ENCODE peak calls at places on chromosomes 2 and 18, in six cellular contexts. M is choroid plexus epithelial cell; O is PC-9; B is CD4-positive, alpha-beta T cell; X is psoas muscle; A is fibroblast of lung. U is an unnamed sample.

GRCh38 chr2:147925886-147926285 is 81.1 kb downstream of the ACVR2A start:
- DNase-seq in M (peak; percentile 70), B (no peak), X (no peak), O (no peak), A (no peak), U (no peak)

GRCh38 chr2:84904717-84905174 is 710 bp upstream of the TMSB10 start:
- DNase-seq in B (no peak), A (peak; percentile 71), X (peak; percentile 81), O (no peak), M (peak; percentile 80), U (peak; percentile 57)

GRCh38 chr2:73110622-73111299 is 2.0 kb downstream of the RAB11FIP5 start:
- DNase-seq in O (no peak), A (peak; percentile 36), B (no peak), X (no peak), M (no peak), U (no peak)

GRCh38 chr2:179511105-179511504 is 246.5 kb upstream of the SESTD1 start:
- DNase-seq in X (no peak), O (no peak), B (no peak), A (no peak), M (no peak), U (no peak)

GRCh38 chr2:232925769-232926163 is 55.7 kb downstream of the SNORC start:
- DNase-seq in X (no peak), M (no peak), B (no peak), A (no peak), O (no peak), U (peak; percentile 28)

GRCh38 chr18:36104749-36105148 is 24.4 kb downstream of the SLC39A6 start:
- DNase-seq in B (no peak), M (no peak), O (no peak), A (no peak), X (no peak), U (no peak)

GRCh38 chr2:598043-598802 is 79.0 kb downstream of the TMEM18 start:
- DNase-seq in O (no peak), B (no peak), A (no peak), M (peak; percentile 53), X (no peak), U (no peak)

GRCh38 chr2:3745901-3746300 is 42.5 kb downstream of the DCDC2C start:
- DNase-seq in B (no peak), M (no peak), O (no peak), X (no peak), A (no peak), U (no peak)

GRCh38 chr2:236731767-236732580 is 162.3 kb downstream of the ACKR3 start:
- DNase-seq in B (no peak), O (peak; percentile 82), M (peak; percentile 97), A (no peak), X (peak; percentile 90), U (no peak)

GRCh38 chr2:177894546-177894945 is 178.0 kb downstream of the PDE11A start:
- DNase-seq in M (no peak), X (no peak), O (peak; percentile 53), A (peak; percentile 56), B (no peak), U (no peak)

GRCh38 chr2:187986392-187987105 is 305.1 kb upstream of the GULP1 start:
- DNase-seq in X (no peak), M (peak; percentile 55), B (no peak), A (peak; percentile 15), O (no peak), U (no peak)

GRCh38 chr2:109331864-109332848 is 203.2 kb downstream of the SH3RF3 start:
- DNase-seq in M (peak; percentile 82), X (peak; percentile 82), A (peak; percentile 95), O (peak; percentile 81), B (no peak), U (peak; percentile 42)

GRCh38 chr2:149858916-149859634 is 271.5 kb upstream of the MMADHC start:
- DNase-seq in A (peak; percentile 57), O (no peak), X (no peak), M (peak; percentile 66), B (no peak), U (no peak)

GRCh38 chr18:69490072-69490471 is 89.4 kb downstream of the DOK6 start:
- DNase-seq in M (peak; percentile 7), O (no peak), X (no peak), A (no peak), B (no peak), U (no peak)

GRCh38 chr2:214587442-214587841 is 176.6 kb downstream of the VWC2L start:
- DNase-seq in X (no peak), M (peak; percentile 1), B (no peak), O (no peak), A (no peak), U (peak; percentile 20)

GRCh38 chr2:214593723-214594122 is 182.9 kb downstream of the VWC2L start:
- DNase-seq in B (no peak), X (no peak), O (peak; percentile 48), A (peak; percentile 92), M (peak; percentile 98), U (no peak)

DNA sequence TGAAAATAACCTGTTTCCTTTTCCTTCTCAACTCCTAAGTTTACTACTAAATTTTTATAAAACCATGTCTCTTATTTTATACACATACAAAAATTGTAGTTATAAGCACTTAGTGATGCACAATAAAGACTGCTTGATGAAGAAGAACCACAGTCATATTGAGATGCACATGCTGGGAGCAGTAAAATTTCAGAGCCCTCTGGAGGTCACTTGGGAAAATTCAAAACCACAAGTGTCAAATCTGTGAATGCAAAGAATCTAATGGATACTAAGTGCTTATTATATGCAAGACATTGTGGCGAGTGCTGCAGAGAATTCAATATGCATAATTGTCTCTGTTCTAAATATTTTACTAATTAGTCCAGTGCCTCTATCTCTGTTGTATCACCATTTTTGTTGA is 180.5 kb downstream of the VWC2L start:
- DNase-seq in M (peak; percentile 71), X (no peak), O (peak; percentile 28), A (no peak), B (no peak), U (no peak)
- TF ChIP-seq CTCF in M (peak; percentile 47), X (no peak), O (no peak), A (no peak), B (no peak), U (no peak)

GRCh38 chr2:119292226-119292625 is 68.6 kb downstream of the STEAP3 start:
- DNase-seq in O (no peak), M (peak; percentile 56), B (no peak), A (peak; percentile 25), X (no peak), U (no peak)
- TF ChIP-seq CTCF in O (no peak), M (peak; percentile 61), B (no peak), A (peak; percentile 27), X (no peak), U (no peak)

GRCh38 chr18:29123706-29124530 is 947.0 kb upstream of the CDH2 start:
- DNase-seq in A (no peak), O (no peak), B (no peak), M (peak; percentile 32), X (no peak), U (no peak)
- TF ChIP-seq CTCF in A (no peak), O (no peak), B (no peak), M (no peak), X (no peak), U (no peak)

GRCh38 chr2:38516122-38516521 is 86.6 kb downstream of the HNRNPLL start:
- DNase-seq in X (no peak), A (no peak), O (no peak), B (no peak), M (no peak), U (no peak)
- TF ChIP-seq CTCF in X (no peak), A (no peak), O (no peak), B (no peak), M (no peak), U (no peak)